ENCODE peak calls at places on chromosomes 11 and 22, in four cellular contexts. U is Kasumi-1; Y is A549; X is CD4-positive, alpha-beta T cell. M is an unnamed sample.

GRCh38 chr22:43312608-43313007 is 30.6 kb downstream of the SCUBE1 start:
- DNase-seq in Y (no peak), U (no peak), X (no peak), M (no peak)

GRCh38 chr22:33038836-33039235 is 19.3 kb downstream of the SYN3 start:
- DNase-seq in U (no peak), Y (no peak), X (no peak), M (no peak)

GRCh38 chr11:12126352-12127019 is 16.1 kb downstream of the MICAL2 start:
- DNase-seq in X (no peak), Y (no peak), U (peak; percentile 43), M (no peak)

GRCh38 chr11:59528741-59529140 is 17.4 kb downstream of the OR4D9 start:
- DNase-seq in U (no peak), X (no peak), Y (no peak), M (no peak)

GRCh38 chr11:9787981-9788521 is 124.2 kb downstream of the SWAP70 start:
- DNase-seq in U (no peak), X (no peak), Y (no peak), M (no peak)

GRCh38 chr11:77130763-77131513 is 2.9 kb downstream of the MYO7A start:
- DNase-seq in U (no peak), Y (no peak), X (no peak), M (peak; percentile 45)

GRCh38 chr11:121884601-121885000 is 231.4 kb downstream of the BLID start:
- DNase-seq in X (no peak), Y (no peak), U (no peak), M (no peak)

GRCh38 chr11:121422675-121423074 is 29.4 kb upstream of the SORL1 start:
- DNase-seq in X (no peak), Y (no peak), U (no peak), M (no peak)

GRCh38 chr11:63535734-63536133 is 874 bp upstream of the PLAAT4 start:
- DNase-seq in Y (no peak), U (no peak), X (no peak), M (no peak)

GRCh38 chr22:31093090-31093850 is 12.2 kb downstream of the SMTN start:
- DNase-seq in X (no peak), Y (no peak), U (no peak), M (no peak)

GRCh38 chr11:1749787-1750351 is 526 bp downstream of the IFITM10 start:
- DNase-seq in U (no peak), X (no peak), Y (no peak), M (no peak)

GRCh38 chr11:33701831-33702230 is 1.2 kb upstream of the C11orf91 start:
- DNase-seq in U (no peak), Y (peak; percentile 69), X (no peak), M (peak; percentile 63)

GRCh38 chr22:17873116-17873515 is 98.8 kb upstream of the BID start:
- DNase-seq in Y (no peak), U (no peak), X (no peak), M (no peak)

GRCh38 chr22:25869771-25870170 is 127.8 kb downstream of the MYO18B start:
- DNase-seq in U (no peak), X (no peak), Y (no peak), M (no peak)

M was measured in lung microvascular endothelial cell.